ENCODE peak calls at places on chromosomes 6 and 20, in nine cellular contexts. N is stomach, R is transverse colon, H is sigmoid colon, Y is SK-N-SH, J is suprapubic skin, C is ovary, F is tibial nerve, P is A549. T is an unnamed sample.

GRCh38 chr20:50281831-50282591 is 91.4 kb downstream of the CEBPB start:
- DNase-seq in P (no peak), N (no peak), F (no peak), R (no peak), Y (no peak), J (no peak), H (no peak), C (no peak), T (no peak)

GRCh38 chr20:663315-664090 is 10.5 kb upstream of the SRXN1 start:
- DNase-seq in J (no peak), C (no peak), N (no peak), F (no peak), Y (no peak), H (no peak), R (no peak), P (no peak), T (no peak)

GRCh38 chr20:57400262-57400701 is 9.1 kb downstream of the RBM38 start:
- DNase-seq in Y (no peak), H (peak; percentile 78), J (no peak), R (no peak), N (no peak), C (no peak), F (no peak), P (no peak), T (no peak)

GRCh38 chr6:32163559-32164258 is 686 bp upstream of the EGFL8 start:
- DNase-seq in H (no peak), F (no peak), P (no peak), R (no peak), J (no peak), C (no peak), N (no peak), Y (no peak), T (no peak)

GRCh38 chr6:43504756-43505593 is 5.2 kb downstream of the LRRC73 start:
- DNase-seq in F (no peak), P (no peak), N (no peak), Y (no peak), C (no peak), J (no peak), R (no peak), H (no peak), T (no peak)

GRCh38 chr20:41334036-41334435 is 6.6 kb upstream of the LPIN3 start:
- DNase-seq in H (peak; percentile 49), P (no peak), N (no peak), C (no peak), J (peak; percentile 8), Y (no peak), F (no peak), R (no peak), T (no peak)

GRCh38 chr6:41936073-41936837 is 5.4 kb downstream of the CCND3 start:
- DNase-seq in R (peak; percentile 64), Y (peak; percentile 83), H (peak; percentile 85), N (peak; percentile 62), C (peak; percentile 44), F (no peak), J (no peak), P (peak; percentile 72), T (no peak)

GRCh38 chr6:155524249-155524651 is 68.6 kb upstream of the NOX3 start:
- DNase-seq in H (no peak), F (no peak), J (no peak), R (no peak), C (no peak), N (no peak), Y (no peak), P (no peak), T (no peak)

GRCh38 chr6:127212376-127212775 is 54.3 kb upstream of the RNF146 start:
- DNase-seq in R (no peak), P (no peak), F (no peak), N (no peak), C (no peak), H (no peak), Y (no peak), J (no peak), T (no peak)

GRCh38 chr20:17612287-17612974 is 42.6 kb downstream of the DSTN start:
- DNase-seq in C (peak; percentile 25), N (no peak), H (peak; percentile 91), Y (peak; percentile 3), F (no peak), R (peak; percentile 43), P (no peak), J (no peak), T (peak; percentile 91)

GRCh38 chr6:1024587-1024986 is 287.3 kb upstream of the FOXQ1 start:
- DNase-seq in C (no peak), Y (no peak), J (peak; percentile 79), F (no peak), N (no peak), P (peak; percentile 15), R (peak; percentile 17), H (no peak), T (no peak)

GRCh38 chr6:89763550-89763949 is 56.0 kb downstream of the MDN1 start:
- DNase-seq in J (no peak), N (no peak), P (no peak), Y (no peak), H (no peak), C (no peak), F (no peak), R (no peak), T (no peak)

GRCh38 chr6:48449002-48449401 is 338.0 kb upstream of the PTCHD4 start:
- DNase-seq in P (no peak), H (no peak), F (no peak), C (no peak), J (no peak), R (no peak), N (no peak), Y (no peak), T (no peak)

GRCh38 chr6:26363882-26364825 is 844 bp upstream of the BTN3A2 start:
- DNase-seq in H (no peak), J (no peak), N (no peak), F (no peak), R (no peak), C (no peak), P (no peak), Y (peak; percentile 14), T (no peak)

GRCh38 chr6:44047179-44047546 is 80.1 kb downstream of the MRPL14 start:
- DNase-seq in C (no peak), F (no peak), Y (no peak), P (no peak), R (no peak), N (no peak), J (no peak), H (peak; percentile 51), T (no peak)

GRCh38 chr6:75065524-75065923 is 140.3 kb downstream of the COL12A1 start:
- DNase-seq in F (no peak), C (no peak), N (no peak), H (no peak), Y (no peak), R (no peak), P (no peak), J (no peak), T (no peak)

GRCh38 chr6:67131827-67132226 is 1424.8 kb upstream of the EYS start:
- DNase-seq in C (no peak), H (no peak), N (no peak), F (no peak), R (no peak), Y (no peak), J (no peak), P (no peak), T (no peak)

GRCh38 chr20:49724637-49725606 is 11.2 kb upstream of the B4GALT5 start:
- DNase-seq in Y (no peak), R (no peak), F (peak; percentile 26), C (no peak), N (no peak), P (no peak), H (peak; percentile 77), J (no peak), T (peak; percentile 93)

GRCh38 chr6:116246089-116246488 is 7.8 kb downstream of the TSPYL4 start:
- DNase-seq in J (no peak), P (no peak), F (no peak), H (no peak), C (no peak), R (no peak), N (no peak), Y (no peak), T (no peak)

DNA sequence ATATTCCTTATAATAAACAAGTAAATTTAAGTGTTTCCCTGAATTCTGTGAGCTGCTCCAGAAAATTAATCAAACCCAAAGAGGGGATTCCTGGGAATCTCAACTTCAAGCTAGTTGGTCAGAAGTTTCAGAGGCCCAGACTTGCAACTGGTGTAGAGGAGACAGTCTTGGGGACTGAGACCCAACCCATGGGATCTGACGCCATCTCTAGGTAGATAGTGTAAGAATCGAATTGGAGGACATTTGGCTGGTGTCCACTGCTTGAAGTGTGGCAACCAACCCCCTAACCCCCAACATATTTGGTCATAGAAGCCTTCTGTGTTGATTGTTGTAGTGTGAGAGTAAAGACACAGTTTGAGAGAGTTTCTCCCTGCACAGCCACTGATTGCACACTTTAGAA is 103.5 kb upstream of the CARMIL1 start:
- DNase-seq in C (no peak), H (no peak), N (no peak), R (no peak), J (no peak), F (no peak), P (no peak), Y (no peak), T (no peak)
- H3K27ac ChIP-seq in C (no peak overlapping the region), H (peak overlapping the region; percentile 6), N (no peak overlapping the region), R (peak overlapping the region; percentile 57), J (peak overlapping the region; percentile 32), F (peak overlapping the region; percentile 43), P (peak overlapping the region; percentile 38), Y (peak overlapping the region; percentile 96), T (no peak overlapping the region)

GRCh38 chr6:124960757-124961467 is 1.3 kb upstream of the RNF217 start:
- DNase-seq in H (no peak), R (no peak), N (no peak), Y (no peak), P (no peak), J (no peak), C (no peak), F (no peak), T (no peak)
- TF ChIP-seq EP300 in H (no peak), R (no peak), N (no peak), Y (no peak), P (no peak), J (no peak), C (no peak), F (no peak), T (no peak)

GRCh38 chr6:144362042-144363018 is 77.2 kb downstream of the UTRN start:
- DNase-seq in Y (no peak), C (no peak), N (no peak), R (no peak), P (no peak), F (no peak), H (no peak), J (no peak), T (no peak)
- H3K27ac ChIP-seq in Y (peak overlapping the region; percentile 39), C (no peak overlapping the region), N (peak overlapping the region; percentile 56), R (peak overlapping the region; percentile 27), P (peak overlapping the region; percentile 52), F (peak overlapping the region; percentile 56), H (no peak overlapping the region), J (peak overlapping the region; percentile 64), T (peak overlapping the region; percentile 34)

DNA sequence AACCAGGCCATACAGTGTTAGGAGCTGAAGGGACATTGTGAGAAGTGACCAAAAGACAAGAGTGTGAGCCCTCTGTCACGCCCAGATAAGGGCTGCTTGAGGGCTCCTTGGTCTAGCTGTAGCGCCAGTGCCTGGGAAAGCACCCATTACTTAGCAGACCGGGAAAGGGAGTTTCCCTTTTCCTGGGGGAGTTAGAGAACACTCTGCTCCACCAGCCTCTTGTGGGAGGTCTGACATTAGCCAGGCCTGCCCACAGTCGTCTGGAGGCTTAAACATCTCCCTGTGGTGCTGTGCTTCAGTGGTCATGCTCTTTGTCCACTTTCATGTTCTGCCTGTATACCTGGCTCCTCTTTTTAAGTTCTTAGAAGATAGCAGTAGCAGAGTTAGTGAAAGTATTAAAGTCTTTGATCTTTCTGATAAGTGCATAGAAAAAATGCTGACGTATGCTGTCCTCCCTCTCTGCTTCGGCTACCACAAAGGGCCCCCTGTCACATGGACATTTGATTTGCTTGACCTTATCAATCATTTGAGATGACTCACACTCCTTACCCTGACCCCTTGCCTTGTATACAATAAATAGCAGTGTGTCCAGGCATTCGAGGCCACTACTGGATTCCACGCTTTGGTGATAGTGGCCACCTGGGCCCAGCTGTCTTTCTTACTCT is 201.5 kb upstream of the ECI2 start:
- DNase-seq in R (no peak), Y (no peak), C (no peak), F (no peak), J (no peak), H (peak; percentile 77), N (no peak), P (no peak), T (peak; percentile 88)
- TF ChIP-seq EP300 in R (no peak), Y (no peak), C (no peak), F (no peak), J (no peak), H (no peak), N (no peak), P (no peak), T (no peak)